ENCODE peak calls at places on chromosome 20, in four cellular contexts. Y is bronchial epithelial cell, E is WTC11, N is HepG2. I is an unnamed sample.

GRCh38 chr20:61803903-61804804 is 261.5 kb downstream of the TAF4 start:
- DNase-seq in Y (no peak), E (no peak), N (no peak), I (no peak)

GRCh38 chr20:42338274-42339172 is 720.3 kb upstream of the CHD6 start:
- DNase-seq in Y (no peak), E (no peak), N (no peak), I (no peak)

GRCh38 chr20:4026093-4026601 is 10.8 kb upstream of the RNF24 start:
- DNase-seq in Y (no peak), E (no peak), N (peak), I (peak)

GRCh38 chr20:32231847-32232246 is 24.2 kb downstream of the POFUT1 start:
- DNase-seq in Y (no peak), E (no peak), N (no peak), I (peak)

GRCh38 chr20:60036346-60037119 is 78.3 kb downstream of the CDH26 start:
- DNase-seq in Y (no peak), E (no peak), N (no peak), I (no peak)

GRCh38 chr20:37552415-37552814 is 24.7 kb upstream of the BLCAP start:
- DNase-seq in Y (peak), E (no peak), N (no peak), I (no peak)

GRCh38 chr20:10769700-10770099 is 95.9 kb upstream of the JAG1 start:
- DNase-seq in Y (peak), E (no peak), N (no peak), I (no peak)

GRCh38 chr20:6469695-6470094 is 297.8 kb upstream of the BMP2 start:
- DNase-seq in Y (peak), E (no peak), N (no peak), I (no peak)

GRCh38 chr20:9409352-9409751 is 105.0 kb upstream of the LAMP5 start:
- DNase-seq in Y (peak), E (no peak), N (no peak), I (no peak)

GRCh38 chr20:50471231-50471630 is 39.0 kb upstream of the PTPN1 start:
- DNase-seq in Y (peak), E (no peak), N (no peak), I (no peak)

GRCh38 chr20:52490715-52491430 is 299.3 kb upstream of the ZFP64 start:
- DNase-seq in Y (peak), E (no peak), N (no peak), I (peak)

GRCh38 chr20:32019156-32019510 is 8.9 kb downstream of the CCM2L start:
- DNase-seq in Y (no peak), E (peak), N (no peak), I (peak)

GRCh38 chr20:33933469-33933909 is 60.2 kb upstream of the RALY start:
- DNase-seq in Y (peak), E (peak), N (peak), I (peak)